ENCODE peak calls at places on chromosomes 6 and 20, in nine cellular contexts. H is activated CD4-positive, alpha-beta T cell treated with anti-CD3 and anti-CD28 coated beads, Interleukin-2, amount 50 U/mL, for 48 hours; R is NCI-H510A treated with DMSO at 0.1 percent for 48 hours; N is sciatic nerve; V is GM23248; F is brain microvascular endothelial cell; W is astrocyte of the hippocampus; T is natural killer cell; A is right atrium auricular region. S is an unnamed sample.

GRCh38 chr6:169425628-169426370 is 172.2 kb upstream of the THBS2 start:
- DNase-seq in N (no peak), H (no peak), V (no peak), A (no peak), R (no peak), T (no peak), F (no peak), W (no peak), S (no peak)

GRCh38 chr6:122511193-122511924 is 39.8 kb upstream of the SERINC1 start:
- DNase-seq in A (no peak), H (no peak), R (no peak), N (no peak), T (no peak), W (no peak), V (no peak), F (no peak), S (no peak)

GRCh38 chr6:10210052-10210451 is 204.8 kb downstream of the TFAP2A start:
- DNase-seq in T (no peak), A (no peak), R (no peak), H (no peak), W (peak; percentile 86), V (peak; percentile 49), F (peak; percentile 24), N (no peak), S (no peak)

GRCh38 chr6:16503919-16504554 is 257.2 kb downstream of the ATXN1 start:
- DNase-seq in W (peak; percentile 27), N (no peak), R (no peak), V (no peak), A (no peak), H (no peak), F (no peak), T (no peak), S (no peak)

GRCh38 chr6:16240618-16241320 is 2.4 kb downstream of the GMPR start:
- DNase-seq in F (no peak), R (no peak), V (no peak), A (no peak), T (no peak), N (no peak), H (no peak), W (peak; percentile 67), S (no peak)

GRCh38 chr20:1872456-1873183 is 22.6 kb upstream of the SIRPA start:
- DNase-seq in R (no peak), H (no peak), V (peak; percentile 56), W (no peak), A (no peak), F (no peak), N (no peak), T (no peak), S (peak; percentile 78)

GRCh38 chr6:5157744-5158143 is 72.6 kb downstream of the PPP1R3G start:
- DNase-seq in A (no peak), N (no peak), R (no peak), T (no peak), V (no peak), H (no peak), W (no peak), F (no peak), S (no peak)

GRCh38 chr6:35775031-35775430 is 1.4 kb upstream of the CLPSL2 start:
- DNase-seq in R (no peak), F (no peak), V (no peak), H (no peak), W (peak; percentile 83), T (no peak), A (no peak), N (no peak), S (no peak)

GRCh38 chr6:139330841-139331500 is 39.2 kb upstream of the TXLNB start:
- DNase-seq in F (no peak), T (no peak), V (peak; percentile 33), R (no peak), H (no peak), W (no peak), A (no peak), N (no peak), S (no peak)

GRCh38 chr6:146915671-146916127 is 288.5 kb upstream of the STXBP5 start:
- DNase-seq in H (no peak), R (no peak), W (peak; percentile 26), F (peak; percentile 48), T (no peak), N (no peak), A (no peak), V (peak; percentile 81), S (peak; percentile 45)

GRCh38 chr6:139927236-139927635 is 552.8 kb upstream of the CITED2 start:
- DNase-seq in V (peak; percentile 76), R (no peak), A (no peak), H (no peak), T (no peak), W (peak; percentile 78), F (peak; percentile 71), N (no peak), S (no peak)

GRCh38 chr6:15588966-15589634 is 73.7 kb downstream of the DTNBP1 start:
- DNase-seq in A (no peak), F (peak; percentile 51), H (peak; percentile 27), N (no peak), R (no peak), V (peak; percentile 93), T (no peak), W (peak; percentile 28), S (no peak)

GRCh38 chr6:80161438-80161837 is 55.0 kb downstream of the BCKDHB start:
- DNase-seq in V (no peak), R (no peak), H (no peak), F (no peak), A (no peak), W (no peak), N (no peak), T (no peak), S (no peak)

S was measured in CD14-positive monocyte.